ENCODE peak calls at places on chromosome 2, in four cellular contexts. S is D341Med, D is occipital lobe, F is SIG-M5. A is an unnamed sample.

GRCh38 chr2:231464576-231465540 is 574 bp upstream of the NCL start:
- DNase-seq in S (peak; percentile 57), D (peak; percentile 97), F (no peak), A (peak; percentile 98)

GRCh38 chr2:239813261-239814135 is 211.6 kb downstream of the NDUFA10 start:
- DNase-seq in S (no peak), D (no peak), F (no peak), A (peak; percentile 58)

GRCh38 chr2:47321411-47322031 is 81.4 kb upstream of the MSH2 start:
- DNase-seq in S (no peak), D (no peak), F (no peak), A (peak; percentile 42)

GRCh38 chr2:161123531-161124030 is 36.6 kb upstream of the TANK start:
- DNase-seq in S (no peak), D (no peak), F (no peak), A (no peak)

GRCh38 chr2:236993799-236994198 is 91.9 kb upstream of the COPS8 start:
- DNase-seq in S (no peak), D (no peak), F (no peak), A (no peak)

GRCh38 chr2:98377569-98377968 is 31.3 kb downstream of the CNGA3 start:
- DNase-seq in S (no peak), D (no peak), F (no peak), A (no peak)

GRCh38 chr2:174245065-174245464 is 3.3 kb downstream of the OLA1 start:
- DNase-seq in S (no peak), D (no peak), F (no peak), A (no peak)

GRCh38 chr2:107009275-107009674 is 123.3 kb upstream of the ST6GAL2 start:
- DNase-seq in S (no peak), D (no peak), F (no peak), A (no peak)

GRCh38 chr2:54455584-54456525 is at the start of gene SPTBN1:
- DNase-seq in S (peak; percentile 92), D (peak; percentile 95), F (no peak), A (peak; percentile 89)

A was measured in spleen.